ENCODE peak calls at places on chromosomes 5 and 9, in ten cellular contexts. F, J, Y, R, A, E, K, M, V and C are unnamed samples.

GRCh38 chr5:140042551-140043507 is at the start of gene NRG2:
- DNase-seq in A (peak; percentile 33), V (no peak), Y (peak; percentile 24), R (peak; percentile 53), E (peak; percentile 45), F (peak; percentile 45), J (peak; percentile 38), M (peak; percentile 55), K (no peak), C (peak; percentile 80)

GRCh38 chr5:168023190-168023589 is 268.3 kb upstream of the WWC1 start:
- DNase-seq in A (no peak), R (no peak), V (no peak), E (no peak), J (no peak), F (no peak), M (no peak), Y (no peak), K (no peak), C (no peak)

GRCh38 chr9:21684831-21685362 is 117.5 kb upstream of the MTAP start:
- DNase-seq in J (peak; percentile 64), Y (peak; percentile 99), E (peak; percentile 95), V (peak; percentile 100), R (no peak), A (no peak), M (peak; percentile 64), F (peak; percentile 95), K (no peak), C (no peak)

GRCh38 chr5:151523335-151523734 is 67.8 kb downstream of the FAT2 start:
- DNase-seq in A (no peak), R (peak; percentile 55), M (peak; percentile 49), K (peak; percentile 69), V (peak; percentile 55), J (no peak), Y (peak; percentile 39), E (peak; percentile 27), F (peak; percentile 69), C (peak; percentile 72)

GRCh38 chr9:70924380-70924779 is 197.0 kb downstream of the TRPM3 start:
- DNase-seq in A (no peak), K (no peak), R (no peak), M (peak; percentile 84), E (peak; percentile 90), V (no peak), Y (no peak), J (no peak), F (peak; percentile 93), C (no peak)

GRCh38 chr5:9194509-9194908 is 351.4 kb downstream of the SEMA5A start:
- DNase-seq in A (no peak), J (no peak), M (peak; percentile 48), F (peak; percentile 69), R (no peak), K (no peak), E (peak; percentile 65), V (no peak), Y (no peak), C (no peak)

GRCh38 chr5:947626-948471 is 55.2 kb downstream of the TRIP13 start:
- DNase-seq in V (no peak), R (no peak), E (no peak), M (peak; percentile 42), J (no peak), A (no peak), K (no peak), F (no peak), Y (no peak), C (no peak)

GRCh38 chr9:121765021-121765950 is 113.9 kb downstream of the DAB2IP start:
- DNase-seq in Y (no peak), F (peak; percentile 49), J (no peak), R (no peak), E (peak; percentile 54), M (peak; percentile 63), A (no peak), V (peak; percentile 28), K (no peak), C (no peak)

GRCh38 chr9:2838984-2839367 is 4.9 kb downstream of the PUM3 start:
- DNase-seq in E (no peak), R (no peak), J (no peak), F (no peak), Y (no peak), K (no peak), V (no peak), M (no peak), A (no peak), C (no peak)

GRCh38 chr9:2833096-2833495 is 10.8 kb downstream of the PUM3 start:
- DNase-seq in M (peak; percentile 48), Y (no peak), V (no peak), A (no peak), F (no peak), K (no peak), J (no peak), E (no peak), R (no peak), C (no peak)

GRCh38 chr9:2838356-2838983 is 5.4 kb downstream of the PUM3 start:
- DNase-seq in A (no peak), J (no peak), M (peak; percentile 36), K (no peak), Y (no peak), E (no peak), V (no peak), R (no peak), F (peak; percentile 25), C (no peak)

GRCh38 chr9:2837915-2838314 is 6.0 kb downstream of the PUM3 start:
- DNase-seq in E (no peak), J (no peak), M (peak; percentile 59), V (peak; percentile 28), A (no peak), R (no peak), F (peak; percentile 47), Y (no peak), K (no peak), C (no peak)
- TF ChIP-seq CTCF in E (no peak), J (no peak), M (peak; percentile 24), V (no peak), A (no peak), R (no peak), F (peak; percentile 14), Y (peak; percentile 8), K (no peak), C (no peak)

GRCh38 chr9:124323904-124324303 is 66.2 kb downstream of the NEK6 start:
- DNase-seq in J (no peak), V (no peak), R (no peak), K (no peak), Y (no peak), A (no peak), M (no peak), F (no peak), E (no peak), C (no peak)

GRCh38 chr9:124321935-124322334 is 64.2 kb downstream of the NEK6 start:
- DNase-seq in V (no peak), K (no peak), J (no peak), E (no peak), F (no peak), Y (no peak), M (no peak), R (no peak), A (no peak), C (no peak)

GRCh38 chr9:124320062-124320973 is 62.6 kb downstream of the NEK6 start:
- DNase-seq in Y (peak; percentile 28), R (peak; percentile 76), E (peak; percentile 40), V (peak; percentile 55), K (peak; percentile 60), A (peak; percentile 8), J (peak; percentile 74), M (peak; percentile 74), F (peak; percentile 67), C (peak; percentile 84)

GRCh38 chr9:124321416-124321815 is 63.7 kb downstream of the NEK6 start:
- DNase-seq in Y (no peak), E (no peak), M (no peak), R (no peak), A (no peak), J (no peak), K (no peak), F (no peak), V (no peak), C (no peak)

DNA sequence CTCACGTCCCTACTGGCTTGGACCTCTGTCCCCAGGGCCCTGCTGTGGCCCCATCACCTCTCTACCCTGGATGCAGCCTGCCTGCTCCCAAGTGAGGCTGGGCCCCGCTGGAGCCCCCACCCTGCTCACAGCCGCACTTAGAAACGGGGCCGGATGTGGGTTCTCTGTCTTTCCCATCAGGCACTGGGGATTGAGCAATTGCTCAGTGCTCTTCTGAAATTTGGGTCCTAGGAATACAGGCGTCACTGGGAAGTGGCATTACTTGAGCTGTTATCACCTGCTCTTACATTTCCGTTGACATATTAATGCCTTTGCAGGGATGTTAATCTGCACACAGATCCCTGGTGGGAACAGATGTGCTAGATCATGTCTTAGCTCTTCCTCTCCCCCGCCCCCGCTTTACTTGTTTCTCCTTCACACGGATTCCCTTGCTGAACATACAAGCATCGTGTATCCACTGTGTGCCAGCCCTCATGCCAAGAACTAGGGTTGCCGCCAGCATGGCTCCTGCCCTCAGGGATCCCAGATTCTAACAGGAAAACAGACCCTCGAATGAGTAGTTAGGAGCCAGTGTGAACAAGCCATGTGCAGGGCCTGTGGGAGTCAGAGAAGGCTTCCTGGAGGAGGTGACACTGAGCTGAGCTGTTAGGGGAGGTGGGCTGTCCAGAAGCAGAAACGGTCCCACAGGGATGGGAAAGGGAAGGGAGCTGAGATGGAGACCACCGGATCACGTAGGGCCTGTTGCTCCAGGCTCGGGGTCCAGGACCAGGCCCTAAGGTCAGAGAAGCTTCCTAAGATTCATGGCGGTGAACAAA is 65.1 kb downstream of the NEK6 start:
- DNase-seq in E (no peak), J (no peak), R (no peak), A (no peak), M (peak; percentile 78), K (peak; percentile 81), F (peak; percentile 54), Y (no peak), V (no peak), C (no peak)
- TF ChIP-seq CTCF in E (no peak), J (no peak), R (no peak), A (no peak), M (no peak), K (no peak), F (no peak), Y (no peak), V (no peak), C (no peak)

DNA sequence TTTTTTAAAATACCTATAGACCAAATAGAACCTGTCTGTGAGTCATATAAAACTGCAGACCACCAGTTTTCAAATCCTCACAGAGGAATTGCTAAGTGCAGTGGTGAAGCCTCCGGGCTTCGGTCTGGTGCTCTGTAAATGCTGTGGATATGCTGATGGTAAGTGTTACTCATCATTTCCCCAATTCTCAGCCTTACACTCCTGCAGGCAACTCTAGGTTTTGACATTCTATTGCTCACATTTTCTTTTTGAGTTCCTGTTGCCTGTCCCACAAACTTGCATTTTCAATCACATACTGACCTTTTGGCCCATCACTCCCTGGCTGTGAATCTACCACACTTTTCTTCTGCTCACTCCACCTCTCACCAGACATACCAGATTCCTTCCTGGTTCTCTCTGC is 192.8 kb downstream of the RAB3C start:
- DNase-seq in V (no peak), A (no peak), J (no peak), F (no peak), K (no peak), M (no peak), R (no peak), E (no peak), Y (no peak), C (no peak)
- TF ChIP-seq CTCF in V (no peak), A (no peak), J (no peak), F (no peak), K (no peak), M (no peak), R (no peak), E (no peak), Y (no peak), C (no peak)

DNA sequence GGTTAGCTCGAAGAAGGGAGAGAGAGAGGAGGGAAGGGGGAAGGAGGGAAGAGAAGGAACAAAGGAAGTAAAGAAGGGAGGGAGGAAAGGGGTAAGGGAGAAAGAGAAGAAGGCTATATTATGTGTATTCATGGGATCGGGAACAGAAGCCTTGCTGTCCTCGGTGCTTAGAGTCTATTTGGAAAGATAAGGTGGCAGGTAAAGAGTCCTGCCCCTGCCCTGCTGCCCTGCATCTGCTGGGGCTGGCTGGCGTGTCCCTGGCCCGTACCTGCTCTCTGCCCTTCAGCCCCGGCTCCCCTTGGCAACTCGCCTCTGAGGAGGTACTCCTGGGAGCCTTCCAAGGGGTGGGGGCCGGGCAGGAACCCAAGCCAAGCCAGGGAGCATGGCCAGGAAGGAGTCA is 36.8 kb downstream of the PCDH1 start:
- DNase-seq in R (no peak), E (no peak), M (no peak), V (no peak), K (no peak), A (no peak), F (no peak), J (peak; percentile 66), Y (no peak), C (no peak)
- TF ChIP-seq CTCF in R (no peak), E (no peak), M (no peak), V (no peak), K (no peak), A (no peak), F (no peak), J (no peak), Y (no peak), C (no peak)